ENCODE peak calls at places on chromosomes 4 and X, in nine cellular contexts. One of them, this sample, is unnamed. For H3K36me3, the result is how much of the 10 kb centered on the place peaks cover.

GRCh38 chr4:2831611-2832308 is 11.9 kb upstream of the ADD1 start:
- DNase-seq in endothelial cell of umbilical vein: no peak
- DNase-seq in tibial nerve: peak
- DNase-seq in sigmoid colon: peak
- DNase-seq in body of pancreas: peak
- DNase-seq in SJCRH30: no peak
- DNase-seq in CD8-positive, alpha-beta T cell: peak
- DNase-seq in pancreas: peak
- DNase-seq in thoracic aorta: peak
- DNase-seq in this sample: no peak

GRCh38 chr4:38242110-38242509 is 281.9 kb downstream of the PTTG2 start:
- DNase-seq in endothelial cell of umbilical vein: no peak
- DNase-seq in CD8-positive, alpha-beta T cell: no peak
- DNase-seq in SJCRH30: no peak
- DNase-seq in body of pancreas: no peak
- DNase-seq in thoracic aorta: no peak
- DNase-seq in sigmoid colon: no peak
- DNase-seq in tibial nerve: no peak
- DNase-seq in pancreas: no peak
- DNase-seq in this sample: no peak

GRCh38 chr4:159946983-159947645 is 844.2 kb downstream of the RAPGEF2 start:
- DNase-seq in sigmoid colon: no peak
- DNase-seq in CD8-positive, alpha-beta T cell: no peak
- DNase-seq in body of pancreas: no peak
- DNase-seq in SJCRH30: peak
- DNase-seq in tibial nerve: no peak
- DNase-seq in pancreas: no peak
- DNase-seq in endothelial cell of umbilical vein: peak
- DNase-seq in thoracic aorta: no peak
- DNase-seq in this sample: no peak

GRCh38 chrX:133269168-133269567 is 51.0 kb upstream of the TFDP3 start:
- DNase-seq in pancreas: no peak
- DNase-seq in endothelial cell of umbilical vein: no peak
- DNase-seq in sigmoid colon: no peak
- DNase-seq in thoracic aorta: no peak
- DNase-seq in tibial nerve: no peak
- DNase-seq in SJCRH30: no peak
- DNase-seq in body of pancreas: no peak
- DNase-seq in CD8-positive, alpha-beta T cell: no peak
- DNase-seq in this sample: no peak

GRCh38 chr4:151100517-151100916 is 1.1 kb downstream of the RPS3A start:
- DNase-seq in sigmoid colon: no peak
- DNase-seq in tibial nerve: no peak
- DNase-seq in endothelial cell of umbilical vein: peak
- DNase-seq in pancreas: no peak
- DNase-seq in SJCRH30: no peak
- DNase-seq in body of pancreas: no peak
- DNase-seq in thoracic aorta: no peak
- DNase-seq in CD8-positive, alpha-beta T cell: no peak
- DNase-seq in this sample: no peak

GRCh38 chr4:77818667-77819408 is at the start of gene CNOT6L:
- DNase-seq in pancreas: peak
- DNase-seq in SJCRH30: peak
- DNase-seq in sigmoid colon: peak
- DNase-seq in body of pancreas: peak
- DNase-seq in tibial nerve: peak
- DNase-seq in endothelial cell of umbilical vein: peak
- DNase-seq in CD8-positive, alpha-beta T cell: peak
- DNase-seq in thoracic aorta: peak
- DNase-seq in this sample: peak

GRCh38 chr4:51835854-51836253 is 7.1 kb upstream of the DCUN1D4 start:
- DNase-seq in endothelial cell of umbilical vein: no peak
- DNase-seq in body of pancreas: no peak
- DNase-seq in CD8-positive, alpha-beta T cell: no peak
- DNase-seq in thoracic aorta: no peak
- DNase-seq in tibial nerve: no peak
- DNase-seq in pancreas: no peak
- DNase-seq in sigmoid colon: no peak
- DNase-seq in SJCRH30: peak
- DNase-seq in this sample: peak

GRCh38 chr4:176400816-176401461 is 81.2 kb downstream of the SPCS3 start:
- DNase-seq in pancreas: no peak
- DNase-seq in tibial nerve: no peak
- DNase-seq in CD8-positive, alpha-beta T cell: no peak
- DNase-seq in sigmoid colon: no peak
- DNase-seq in SJCRH30: no peak
- DNase-seq in body of pancreas: no peak
- DNase-seq in thoracic aorta: no peak
- DNase-seq in endothelial cell of umbilical vein: no peak
- DNase-seq in this sample: no peak

GRCh38 chr4:78671812-78672440 is 104.2 kb upstream of the BMP2K start:
- DNase-seq in tibial nerve: no peak
- DNase-seq in pancreas: no peak
- DNase-seq in CD8-positive, alpha-beta T cell: no peak
- DNase-seq in thoracic aorta: no peak
- DNase-seq in SJCRH30: no peak
- DNase-seq in sigmoid colon: no peak
- DNase-seq in body of pancreas: no peak
- DNase-seq in endothelial cell of umbilical vein: no peak
- DNase-seq in this sample: no peak

GRCh38 chr4:153247116-153247490 is 42.9 kb downstream of the TRIM2 start:
- DNase-seq in SJCRH30: no peak
- DNase-seq in endothelial cell of umbilical vein: no peak
- DNase-seq in CD8-positive, alpha-beta T cell: no peak
- DNase-seq in tibial nerve: no peak
- DNase-seq in pancreas: no peak
- DNase-seq in sigmoid colon: no peak
- DNase-seq in body of pancreas: no peak
- DNase-seq in thoracic aorta: no peak
- DNase-seq in this sample: no peak

GRCh38 chrX:154731203-154731602 is 19.7 kb downstream of the GAB3 start:
- DNase-seq in thoracic aorta: no peak
- DNase-seq in tibial nerve: no peak
- DNase-seq in endothelial cell of umbilical vein: no peak
- DNase-seq in pancreas: no peak
- DNase-seq in CD8-positive, alpha-beta T cell: no peak
- DNase-seq in sigmoid colon: no peak
- DNase-seq in SJCRH30: no peak
- DNase-seq in body of pancreas: no peak
- DNase-seq in this sample: no peak

GRCh38 chrX:117990438-117990837 is 126.2 kb downstream of the KLHL13 start:
- DNase-seq in endothelial cell of umbilical vein: no peak
- DNase-seq in body of pancreas: no peak
- DNase-seq in thoracic aorta: no peak
- DNase-seq in tibial nerve: no peak
- DNase-seq in pancreas: no peak
- DNase-seq in CD8-positive, alpha-beta T cell: no peak
- DNase-seq in sigmoid colon: no peak
- DNase-seq in SJCRH30: no peak
- DNase-seq in this sample: no peak

GRCh38 chrX:38175140-38175539 is 45.5 kb downstream of the SRPX start:
- DNase-seq in SJCRH30: peak
- DNase-seq in sigmoid colon: no peak
- DNase-seq in pancreas: peak
- DNase-seq in tibial nerve: no peak
- DNase-seq in thoracic aorta: no peak
- DNase-seq in body of pancreas: peak
- DNase-seq in endothelial cell of umbilical vein: peak
- DNase-seq in CD8-positive, alpha-beta T cell: no peak
- DNase-seq in this sample: peak

DNA sequence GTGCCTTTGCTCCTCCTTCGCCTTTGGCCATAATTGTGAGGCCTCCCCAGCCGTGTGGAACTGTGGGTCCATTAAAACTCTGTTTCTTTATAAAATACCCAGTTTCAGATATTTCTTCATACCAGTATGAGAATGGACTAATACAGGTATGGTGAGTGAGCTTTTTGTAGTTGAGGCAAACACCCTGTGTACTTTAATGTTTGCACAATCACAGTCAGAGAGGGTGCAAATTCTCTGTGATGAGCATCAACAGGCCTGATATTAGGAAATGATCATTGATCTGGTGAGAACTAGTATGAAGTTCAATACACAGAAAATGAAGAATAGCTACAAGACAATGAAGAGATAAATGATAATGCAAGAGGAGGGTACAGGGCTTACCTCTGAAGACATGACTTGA is 744.6 kb downstream of the RPA4 start:
- DNase-seq in sigmoid colon: no peak
- DNase-seq in pancreas: no peak
- DNase-seq in endothelial cell of umbilical vein: no peak
- DNase-seq in tibial nerve: no peak
- DNase-seq in body of pancreas: no peak
- DNase-seq in thoracic aorta: no peak
- DNase-seq in CD8-positive, alpha-beta T cell: no peak
- DNase-seq in SJCRH30: no peak
- DNase-seq in this sample: no peak
- H3K36me3 ChIP-seq in sigmoid colon: under half
- H3K36me3 ChIP-seq in pancreas: under half
- H3K36me3 ChIP-seq in endothelial cell of umbilical vein: under half
- H3K36me3 ChIP-seq in tibial nerve: under half
- H3K36me3 ChIP-seq in body of pancreas: under half
- H3K36me3 ChIP-seq in thoracic aorta: under half
- H3K36me3 ChIP-seq in CD8-positive, alpha-beta T cell: under half
- H3K36me3 ChIP-seq in SJCRH30: under half
- H3K36me3 ChIP-seq in this sample: under half

DNA sequence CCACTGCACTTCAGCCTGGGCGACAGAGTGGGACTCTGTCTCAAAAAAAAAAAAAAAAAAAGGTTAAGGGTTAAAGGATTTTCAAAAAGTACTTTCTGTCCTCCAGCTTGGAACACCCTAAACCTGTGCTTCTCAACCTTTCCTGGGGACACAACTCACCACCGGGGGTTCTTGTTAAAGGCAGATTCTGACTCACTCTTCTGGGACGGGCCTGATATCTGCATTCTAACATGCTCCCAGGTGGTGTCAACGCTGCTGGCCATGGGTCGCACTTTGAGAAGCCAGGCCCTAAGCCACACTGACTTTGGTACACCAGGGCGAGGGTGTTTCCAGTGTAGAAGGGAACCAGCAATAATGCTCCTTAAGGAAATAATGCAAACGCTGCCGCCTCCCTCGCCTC is 46.1 kb downstream of the AFAP1 start:
- DNase-seq in thoracic aorta: no peak
- DNase-seq in SJCRH30: no peak
- DNase-seq in tibial nerve: no peak
- DNase-seq in CD8-positive, alpha-beta T cell: no peak
- DNase-seq in sigmoid colon: no peak
- DNase-seq in endothelial cell of umbilical vein: no peak
- DNase-seq in body of pancreas: no peak
- DNase-seq in pancreas: no peak
- DNase-seq in this sample: no peak
- H3K27ac ChIP-seq in thoracic aorta: no peak
- H3K27ac ChIP-seq in SJCRH30: no peak
- H3K27ac ChIP-seq in tibial nerve: no peak
- H3K27ac ChIP-seq in CD8-positive, alpha-beta T cell: no peak
- H3K27ac ChIP-seq in sigmoid colon: peak
- H3K27ac ChIP-seq in endothelial cell of umbilical vein: no peak
- H3K27ac ChIP-seq in body of pancreas: no peak
- H3K27ac ChIP-seq in pancreas: no peak
- H3K27ac ChIP-seq in this sample: no peak

DNA sequence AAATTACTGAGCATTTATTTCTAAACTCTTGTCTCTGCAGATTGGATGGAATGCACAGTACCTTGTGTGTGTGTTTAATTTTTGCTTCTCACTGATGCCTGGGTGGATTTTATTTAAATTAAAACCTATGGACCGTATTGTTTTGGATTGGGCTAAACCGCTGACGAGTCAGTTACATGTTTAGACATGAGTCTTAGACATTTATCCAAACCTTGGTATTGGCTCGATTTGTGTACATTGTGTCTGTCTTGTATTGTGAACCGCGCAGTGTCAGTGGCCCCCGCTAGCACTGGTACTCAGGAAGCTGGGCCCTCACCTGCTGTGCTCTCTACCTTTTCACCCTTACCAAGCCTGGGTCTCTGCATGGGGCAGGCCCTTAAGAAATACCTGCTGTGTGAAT is 40.8 kb upstream of the TADA2B start:
- DNase-seq in endothelial cell of umbilical vein: no peak
- DNase-seq in sigmoid colon: no peak
- DNase-seq in CD8-positive, alpha-beta T cell: no peak
- DNase-seq in body of pancreas: no peak
- DNase-seq in pancreas: no peak
- DNase-seq in tibial nerve: no peak
- DNase-seq in SJCRH30: no peak
- DNase-seq in thoracic aorta: no peak
- DNase-seq in this sample: no peak
- H3K36me3 ChIP-seq in endothelial cell of umbilical vein: under half
- H3K36me3 ChIP-seq in sigmoid colon: under half
- H3K36me3 ChIP-seq in CD8-positive, alpha-beta T cell: under half
- H3K36me3 ChIP-seq in body of pancreas: under half
- H3K36me3 ChIP-seq in pancreas: under half
- H3K36me3 ChIP-seq in tibial nerve: under half
- H3K36me3 ChIP-seq in SJCRH30: under half
- H3K36me3 ChIP-seq in thoracic aorta: under half
- H3K36me3 ChIP-seq in this sample: half or more

GRCh38 chr4:66564901-66565648 is 894.8 kb upstream of the EPHA5 start:
- DNase-seq in CD8-positive, alpha-beta T cell: no peak
- DNase-seq in pancreas: no peak
- DNase-seq in endothelial cell of umbilical vein: no peak
- DNase-seq in SJCRH30: peak
- DNase-seq in thoracic aorta: no peak
- DNase-seq in sigmoid colon: no peak
- DNase-seq in tibial nerve: no peak
- DNase-seq in body of pancreas: no peak
- DNase-seq in this sample: no peak

GRCh38 chr4:66567551-66567950 is 897.3 kb upstream of the EPHA5 start:
- DNase-seq in SJCRH30: no peak
- DNase-seq in CD8-positive, alpha-beta T cell: no peak
- DNase-seq in thoracic aorta: no peak
- DNase-seq in endothelial cell of umbilical vein: no peak
- DNase-seq in pancreas: no peak
- DNase-seq in body of pancreas: no peak
- DNase-seq in tibial nerve: no peak
- DNase-seq in sigmoid colon: no peak
- DNase-seq in this sample: no peak

GRCh38 chr4:66568001-66568400 is 897.7 kb upstream of the EPHA5 start:
- DNase-seq in thoracic aorta: no peak
- DNase-seq in sigmoid colon: no peak
- DNase-seq in CD8-positive, alpha-beta T cell: no peak
- DNase-seq in body of pancreas: no peak
- DNase-seq in endothelial cell of umbilical vein: no peak
- DNase-seq in SJCRH30: no peak
- DNase-seq in pancreas: no peak
- DNase-seq in tibial nerve: no peak
- DNase-seq in this sample: no peak

GRCh38 chr4:66568431-66568830 is 898.1 kb upstream of the EPHA5 start:
- DNase-seq in sigmoid colon: no peak
- DNase-seq in endothelial cell of umbilical vein: no peak
- DNase-seq in tibial nerve: no peak
- DNase-seq in body of pancreas: no peak
- DNase-seq in thoracic aorta: no peak
- DNase-seq in SJCRH30: no peak
- DNase-seq in pancreas: no peak
- DNase-seq in CD8-positive, alpha-beta T cell: no peak
- DNase-seq in this sample: no peak

DNA sequence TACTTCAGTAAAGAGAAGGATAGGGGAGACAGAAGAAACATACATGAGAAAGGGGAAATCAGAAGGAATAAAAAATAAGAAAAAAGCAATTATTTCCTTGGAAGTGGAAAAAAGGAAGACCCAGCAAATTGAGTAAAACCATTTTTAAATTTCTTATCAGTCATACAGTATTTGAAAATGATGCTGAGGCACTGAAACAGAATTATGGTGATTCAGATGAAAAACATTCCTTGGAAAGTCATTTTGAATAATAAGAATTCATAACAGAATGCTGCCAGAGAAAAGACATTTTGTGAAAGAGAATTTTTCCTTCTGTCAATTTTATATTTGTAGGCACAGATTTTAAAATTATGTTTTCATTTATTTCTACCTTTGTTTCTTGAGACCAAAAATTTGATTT is 895.5 kb upstream of the EPHA5 start:
- DNase-seq in endothelial cell of umbilical vein: no peak
- DNase-seq in pancreas: no peak
- DNase-seq in body of pancreas: no peak
- DNase-seq in thoracic aorta: no peak
- DNase-seq in SJCRH30: no peak
- DNase-seq in sigmoid colon: no peak
- DNase-seq in CD8-positive, alpha-beta T cell: no peak
- DNase-seq in tibial nerve: no peak
- DNase-seq in this sample: no peak
- H3K27ac ChIP-seq in endothelial cell of umbilical vein: no peak
- H3K27ac ChIP-seq in pancreas: no peak
- H3K27ac ChIP-seq in body of pancreas: no peak
- H3K27ac ChIP-seq in thoracic aorta: no peak
- H3K27ac ChIP-seq in SJCRH30: no peak
- H3K27ac ChIP-seq in sigmoid colon: no peak
- H3K27ac ChIP-seq in CD8-positive, alpha-beta T cell: no peak
- H3K27ac ChIP-seq in tibial nerve: no peak
- H3K27ac ChIP-seq in this sample: no peak

This sample was measured in WERI-Rb-1.